ENCODE peak calls at places on chromosomes 7 and 10, in eight cellular contexts. F, C, B, W, M, H, P and X are unnamed samples.
A peak's percentile ranks its signal among the peaks of the same experiment; 100 is the strongest.

GRCh38 chr7:95056107-95056689 is 148.8 kb downstream of the PPP1R9A start:
- DNase-seq in F (no peak), M (no peak), C (no peak), B (no peak), P (no peak), W (no peak), H (no peak), X (no peak)

GRCh38 chr7:12757443-12757842 is 70.0 kb downstream of the ARL4A start:
- DNase-seq in C (no peak), P (no peak), H (no peak), W (no peak), B (peak; percentile 11), F (no peak), M (no peak), X (no peak)

GRCh38 chr10:36564433-36564832 is 561.0 kb upstream of the ANKRD30A start:
- DNase-seq in P (no peak), F (no peak), H (no peak), B (no peak), M (no peak), W (no peak), C (no peak), X (no peak)

GRCh38 chr10:98321203-98321780 is 53.3 kb upstream of the LOXL4 start:
- DNase-seq in C (no peak), B (no peak), F (no peak), H (no peak), M (no peak), P (no peak), W (no peak), X (no peak)

GRCh38 chr7:139403601-139404000 is 43.9 kb downstream of the LUC7L2 start:
- DNase-seq in B (no peak), F (no peak), H (no peak), C (no peak), M (no peak), P (no peak), W (no peak), X (no peak)

GRCh38 chr10:132698761-132699391 is 87.1 kb downstream of the NKX6-2 start:
- DNase-seq in H (no peak), B (no peak), M (no peak), F (no peak), P (no peak), W (peak; percentile 52), C (no peak), X (peak; percentile 30)

GRCh38 chr10:130045091-130045652 is 65.5 kb downstream of the C10orf143 start:
- DNase-seq in H (no peak), C (no peak), B (no peak), M (no peak), F (no peak), P (no peak), W (peak; percentile 60), X (peak; percentile 57)

GRCh38 chr7:24284699-24285506 is 913 bp downstream of the NPY start:
- DNase-seq in F (no peak), M (no peak), P (no peak), B (no peak), H (no peak), C (no peak), W (no peak), X (peak; percentile 60)

GRCh38 chr10:124350806-124351205 is 67.9 kb downstream of the OAT start:
- DNase-seq in P (no peak), H (peak; percentile 15), F (no peak), W (no peak), C (no peak), M (no peak), B (no peak), X (no peak)